ENCODE peak calls at places on chromosome 22, in four cellular contexts. H is spleen, I is K562, D is A549. Y is an unnamed sample.

GRCh38 chr22:17198188-17199130 is 20.8 kb downstream of the ADA2 start:
- DNase-seq in H (no peak), I (peak; percentile 52), D (no peak), Y (no peak)

GRCh38 chr22:49163960-49164690 is 663.5 kb downstream of the BRD1 start:
- DNase-seq in H (no peak), I (no peak), D (no peak), Y (no peak)

GRCh38 chr22:48948575-48949170 is 879.0 kb downstream of the BRD1 start:
- DNase-seq in H (no peak), I (no peak), D (no peak), Y (no peak)

GRCh38 chr22:42305967-42306366 is 35.5 kb upstream of the TCF20 start:
- DNase-seq in H (no peak), I (no peak), D (no peak), Y (no peak)

GRCh38 chr22:26610072-26610958 is 7.5 kb downstream of the CRYBB1 start:
- DNase-seq in H (peak; percentile 74), I (no peak), D (no peak), Y (peak; percentile 64)

GRCh38 chr22:46098525-46099475 is 51.5 kb upstream of the PPARA start:
- DNase-seq in H (no peak), I (no peak), D (no peak), Y (no peak)

GRCh38 chr22:17217179-17217578 is 2.1 kb downstream of the ADA2 start:
- DNase-seq in H (no peak), I (no peak), D (no peak), Y (no peak)

GRCh38 chr22:44646141-44646540 is 55.9 kb upstream of the PRR5 start:
- DNase-seq in H (peak; percentile 38), I (no peak), D (no peak), Y (no peak)

GRCh38 chr22:50017701-50018224 is 5.2 kb upstream of the IL17REL start:
- DNase-seq in H (no peak), I (no peak), D (no peak), Y (no peak)

GRCh38 chr22:38715176-38715764 is 9.5 kb downstream of the GTPBP1 start:
- DNase-seq in H (peak; percentile 85), I (no peak), D (no peak), Y (no peak)

GRCh38 chr22:36768616-36769015 is 7.3 kb downstream of the IFT27 start:
- DNase-seq in H (no peak), I (no peak), D (no peak), Y (no peak)

GRCh38 chr22:39699631-39700348 is 129.2 kb downstream of the CACNA1I start:
- DNase-seq in H (no peak), I (no peak), D (no peak), Y (no peak)

GRCh38 chr22:25898707-25899365 is 156.8 kb downstream of the MYO18B start:
- DNase-seq in H (no peak), I (peak; percentile 19), D (peak; percentile 14), Y (peak; percentile 15)

GRCh38 chr22:17772963-17773605 is 1.2 kb downstream of the BID start:
- DNase-seq in H (peak; percentile 82), I (no peak), D (no peak), Y (peak; percentile 74)

GRCh38 chr22:47204002-47204979 is 441.8 kb downstream of the TBC1D22A start:
- DNase-seq in H (peak; percentile 66), I (no peak), D (no peak), Y (no peak)

GRCh38 chr22:47163481-47163875 is 401.0 kb downstream of the TBC1D22A start:
- DNase-seq in H (peak; percentile 64), I (no peak), D (no peak), Y (no peak)

GRCh38 chr22:49391436-49391835 is 436.2 kb downstream of the BRD1 start:
- DNase-seq in H (peak; percentile 28), I (no peak), D (no peak), Y (no peak)

GRCh38 chr22:45483319-45483718 is 19.4 kb upstream of the FBLN1 start:
- DNase-seq in H (peak; percentile 34), I (no peak), D (no peak), Y (no peak)

GRCh38 chr22:25510926-25511325 is 53.5 kb upstream of the GRK3 start:
- DNase-seq in H (no peak), I (no peak), D (no peak), Y (no peak)

GRCh38 chr22:43365715-43366440 is 22.7 kb upstream of the SCUBE1 start:
- DNase-seq in H (no peak), I (no peak), D (no peak), Y (no peak)

GRCh38 chr22:39311592-39312400 is 7.6 kb downstream of the RPL3 start:
- DNase-seq in H (no peak), I (no peak), D (no peak), Y (no peak)

DNA sequence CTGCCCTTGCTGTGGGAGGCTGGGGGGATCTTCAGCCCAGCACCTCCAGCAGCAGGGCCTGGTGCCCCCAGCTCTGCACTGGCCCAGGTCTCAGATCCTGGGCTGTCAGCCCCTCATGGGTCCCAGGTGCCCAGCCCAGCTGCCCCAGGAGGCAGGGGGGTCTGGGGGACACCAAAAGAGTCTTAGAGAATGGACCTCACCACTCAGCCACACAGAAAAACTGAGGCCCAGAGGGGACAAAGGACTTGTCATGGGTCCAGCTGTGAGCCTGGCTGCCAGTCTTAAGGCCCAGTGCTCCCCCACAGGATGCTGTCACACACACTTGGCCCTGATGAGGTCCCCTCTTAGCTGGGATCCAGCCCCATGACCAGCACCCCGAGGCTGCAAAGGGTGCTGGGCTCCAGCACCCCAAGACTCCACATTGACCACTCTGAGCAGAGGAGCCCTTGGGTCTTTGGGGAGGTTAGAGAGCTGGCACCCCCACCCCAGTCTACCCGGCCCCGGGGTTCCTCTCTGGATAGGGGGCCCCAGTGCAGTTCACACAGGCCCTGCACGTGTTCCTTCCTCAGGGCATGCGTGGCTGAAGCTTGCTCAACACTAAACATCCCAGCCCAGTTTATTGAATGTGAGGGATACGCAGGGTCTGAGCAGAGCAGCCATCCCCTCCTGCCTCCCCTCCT is 54.4 kb downstream of the IGLL5 start:
- DNase-seq in H (peak; percentile 74), I (no peak), D (no peak), Y (no peak)
- TF ChIP-seq POLR2A in H (no peak), I (no peak), D (no peak), Y (no peak)

GRCh38 chr22:20509344-20510047 is 2.1 kb downstream of the MED15 start:
- DNase-seq in H (peak; percentile 79), I (peak; percentile 87), D (peak; percentile 57), Y (no peak)
- TF ChIP-seq POLR2A in H (no peak), I (no peak), D (no peak), Y (peak; percentile 22)

DNA sequence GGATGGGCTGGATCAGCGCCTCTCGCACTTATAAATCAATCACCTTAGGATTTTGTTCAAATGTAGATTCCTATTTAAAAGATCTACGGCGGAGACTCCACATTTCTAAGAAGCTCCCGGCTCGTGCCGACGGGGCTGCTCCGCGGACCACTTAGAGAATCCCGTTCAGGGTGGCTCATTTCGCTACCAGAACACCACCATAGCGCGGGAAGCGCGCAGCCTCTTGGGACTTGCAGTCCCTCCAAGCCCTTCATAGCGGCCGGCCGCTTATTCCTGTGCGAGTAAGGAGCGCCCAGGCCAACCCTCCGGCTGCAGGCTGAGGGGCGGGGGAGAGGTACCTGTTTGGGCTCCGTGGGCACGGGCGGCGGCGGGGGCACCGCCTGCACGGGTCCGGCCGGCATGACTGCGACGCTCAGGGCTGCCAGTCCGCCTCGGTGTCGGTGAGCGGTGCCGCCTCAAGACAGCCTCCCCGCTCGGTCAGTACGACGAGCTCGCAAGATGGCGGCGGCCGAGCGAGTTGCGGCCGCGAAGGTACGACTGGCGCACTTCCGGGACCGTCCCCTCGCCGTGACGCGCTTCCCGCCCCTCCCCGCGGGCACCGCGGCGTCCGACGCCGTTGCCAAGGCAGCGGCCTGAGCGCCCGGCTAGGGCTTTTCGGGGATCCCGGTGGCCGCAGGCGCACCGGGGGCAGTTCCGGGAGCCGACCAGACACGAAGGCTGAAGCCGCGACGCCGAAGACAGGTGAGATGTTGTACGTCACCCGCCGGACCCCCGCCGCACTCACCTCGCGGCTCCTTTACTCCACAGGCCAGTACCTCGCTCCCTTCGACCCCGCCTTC is at the start of the genes CCDC157 and SF3A1:
- DNase-seq in H (peak; percentile 98), I (peak; percentile 86), D (peak; percentile 85), Y (peak; percentile 80)
- TF ChIP-seq POLR2A in H (peak; percentile 58), I (peak; percentile 89), D (peak; percentile 87), Y (peak; percentile 88)

GRCh38 chr22:29203883-29204282 is 1.8 kb upstream of the EMID1 start:
- DNase-seq in H (peak; percentile 16), I (no peak), D (no peak), Y (no peak)
- TF ChIP-seq POLR2A in H (no peak), I (no peak), D (no peak), Y (no peak)